ENCODE peak calls at places on chromosome 21, in nine cellular contexts. P is NCI-H2081, J is DMS53, L is activated T-cell treated with anti-CD3 and anti-CD28 coated beads for 1 hour, E is H4, Y is MG63, S is uterus, B is HT-29, Z is brain microvascular endothelial cell. O is an unnamed sample.

GRCh38 chr21:35243171-35243570 is 194.1 kb upstream of the RUNX1 start:
- DNase-seq in P (no peak), J (no peak), L (no peak), E (no peak), Y (no peak), S (no peak), B (no peak), Z (no peak), O (no peak)

GRCh38 chr21:33931799-33932390 is 16.3 kb upstream of the ATP5PO start:
- DNase-seq in P (no peak), J (peak), L (no peak), E (no peak), Y (no peak), S (no peak), B (no peak), Z (no peak), O (no peak)

GRCh38 chr21:28773036-28773435 is 219.6 kb downstream of the LTN1 start:
- DNase-seq in P (no peak), J (no peak), L (no peak), E (no peak), Y (no peak), S (no peak), B (no peak), Z (no peak), O (no peak)

GRCh38 chr21:37266515-37267221 is 466 bp downstream of the VPS26C start:
- DNase-seq in P (peak), J (peak), L (no peak), E (no peak), Y (peak), S (no peak), B (peak), Z (peak), O (no peak)

GRCh38 chr21:45922648-45923047 is 58.9 kb upstream of the COL6A1 start:
- DNase-seq in P (no peak), J (no peak), L (no peak), E (no peak), Y (no peak), S (no peak), B (no peak), Z (no peak), O (no peak)

GRCh38 chr21:35020446-35020845 is 28.7 kb downstream of the RUNX1 start:
- DNase-seq in P (no peak), J (peak), L (no peak), E (no peak), Y (no peak), S (no peak), B (no peak), Z (no peak), O (no peak)

GRCh38 chr21:23811802-23812201 is 1795.5 kb downstream of the MRPL39 start:
- DNase-seq in P (no peak), J (no peak), L (no peak), E (no peak), Y (no peak), S (no peak), B (no peak), Z (no peak), O (no peak)

GRCh38 chr21:35190201-35190701 is 141.1 kb upstream of the RUNX1 start:
- DNase-seq in P (no peak), J (peak), L (no peak), E (no peak), Y (peak), S (no peak), B (no peak), Z (no peak), O (no peak)

GRCh38 chr21:44368711-44369446 is 15.5 kb downstream of the TRPM2 start:
- DNase-seq in P (no peak), J (peak), L (no peak), E (no peak), Y (no peak), S (peak), B (no peak), Z (no peak), O (no peak)

GRCh38 chr21:42437786-42438185 is 34.1 kb downstream of the UBASH3A start:
- DNase-seq in P (no peak), J (no peak), L (no peak), E (no peak), Y (no peak), S (no peak), B (peak), Z (peak), O (no peak)

GRCh38 chr21:43892334-43892733 is 27.3 kb downstream of the AGPAT3 start:
- DNase-seq in P (no peak), J (no peak), L (no peak), E (no peak), Y (no peak), S (no peak), B (no peak), Z (no peak), O (no peak)

GRCh38 chr21:34166468-34166867 is 93.1 kb downstream of the MRPS6 start:
- DNase-seq in P (no peak), J (peak), L (no peak), E (no peak), Y (peak), S (no peak), B (no peak), Z (no peak), O (no peak)

GRCh38 chr21:46048926-46049889 is 48.7 kb upstream of the COL6A2 start:
- DNase-seq in P (peak), J (no peak), L (no peak), E (peak), Y (peak), S (peak), B (no peak), Z (peak), O (no peak)

O was measured in NCI-H2227 treated with DMSO at 0.1 percent for 48 hours.